ENCODE peak calls at places on chromosomes 4 and X, in four cellular contexts. One of them, this sample, is unnamed.

GRCh38 chr4:157706134-157706533 is 466.7 kb downstream of the GASK1B start:
- DNase-seq in fibroblast of the aortic adventitia: no peak
- DNase-seq in brain microvascular endothelial cell: no peak
- DNase-seq in AG10803: no peak
- DNase-seq in this sample: no peak

GRCh38 chr4:156924774-156925173 is 46.8 kb downstream of the PDGFC start:
- DNase-seq in fibroblast of the aortic adventitia: peak
- DNase-seq in brain microvascular endothelial cell: no peak
- DNase-seq in AG10803: no peak
- DNase-seq in this sample: no peak

GRCh38 chrX:16212436-16212835 is 45.2 kb downstream of the MAGEB17 start:
- DNase-seq in fibroblast of the aortic adventitia: peak
- DNase-seq in brain microvascular endothelial cell: peak
- DNase-seq in AG10803: no peak
- DNase-seq in this sample: peak

GRCh38 chr4:48681856-48682255 is 98.2 kb downstream of the FRYL start:
- DNase-seq in fibroblast of the aortic adventitia: peak
- DNase-seq in brain microvascular endothelial cell: no peak
- DNase-seq in AG10803: peak
- DNase-seq in this sample: peak

GRCh38 chrX:40142417-40142816 is 44.7 kb upstream of the BCOR start:
- DNase-seq in fibroblast of the aortic adventitia: no peak
- DNase-seq in brain microvascular endothelial cell: no peak
- DNase-seq in AG10803: no peak
- DNase-seq in this sample: no peak

GRCh38 chr4:38870098-38870850 is 2.7 kb downstream of the FAM114A1 start:
- DNase-seq in fibroblast of the aortic adventitia: peak
- DNase-seq in brain microvascular endothelial cell: no peak
- DNase-seq in AG10803: peak
- DNase-seq in this sample: peak

GRCh38 chrX:128800138-128800537 is 723.2 kb downstream of the SMARCA1 start:
- DNase-seq in fibroblast of the aortic adventitia: no peak
- DNase-seq in brain microvascular endothelial cell: no peak
- DNase-seq in AG10803: no peak
- DNase-seq in this sample: no peak

GRCh38 chr4:38717604-38718003 is 53.6 kb downstream of the KLF3 start:
- DNase-seq in fibroblast of the aortic adventitia: peak
- DNase-seq in brain microvascular endothelial cell: no peak
- DNase-seq in AG10803: peak
- DNase-seq in this sample: peak

GRCh38 chrX:133987188-133987587 is 1.8 kb upstream of the GPC3 start:
- DNase-seq in fibroblast of the aortic adventitia: no peak
- DNase-seq in brain microvascular endothelial cell: no peak
- DNase-seq in AG10803: no peak
- DNase-seq in this sample: no peak

GRCh38 chrX:31190221-31190975 is 118.6 kb upstream of the FTHL17 start:
- DNase-seq in fibroblast of the aortic adventitia: no peak
- DNase-seq in brain microvascular endothelial cell: no peak
- DNase-seq in AG10803: no peak
- DNase-seq in this sample: no peak

GRCh38 chrX:9542106-9542764 is 77.4 kb downstream of the TBL1X start:
- DNase-seq in fibroblast of the aortic adventitia: peak
- DNase-seq in brain microvascular endothelial cell: no peak
- DNase-seq in AG10803: no peak
- DNase-seq in this sample: no peak

GRCh38 chrX:15678339-15678738 is 13.7 kb upstream of the CLTRN start:
- DNase-seq in fibroblast of the aortic adventitia: peak
- DNase-seq in brain microvascular endothelial cell: no peak
- DNase-seq in AG10803: no peak
- DNase-seq in this sample: peak

GRCh38 chrX:83934220-83934619 is 73.3 kb downstream of the CYLC1 start:
- DNase-seq in fibroblast of the aortic adventitia: no peak
- DNase-seq in brain microvascular endothelial cell: no peak
- DNase-seq in AG10803: no peak
- DNase-seq in this sample: no peak

GRCh38 chrX:153933751-153934472 is 925 bp downstream of the NAA10 start:
- DNase-seq in fibroblast of the aortic adventitia: peak
- DNase-seq in brain microvascular endothelial cell: peak
- DNase-seq in AG10803: peak
- DNase-seq in this sample: peak

GRCh38 chr4:181548873-181549541 is 694.2 kb upstream of the TENM3 start:
- DNase-seq in fibroblast of the aortic adventitia: peak
- DNase-seq in brain microvascular endothelial cell: peak
- DNase-seq in AG10803: peak
- DNase-seq in this sample: peak

GRCh38 chr4:127251423-127251822 is 381.3 kb upstream of the INTU start:
- DNase-seq in fibroblast of the aortic adventitia: peak
- DNase-seq in brain microvascular endothelial cell: no peak
- DNase-seq in AG10803: peak
- DNase-seq in this sample: peak

GRCh38 chr4:56410247-56410646 is 23.0 kb upstream of the AASDH start:
- DNase-seq in fibroblast of the aortic adventitia: peak
- DNase-seq in brain microvascular endothelial cell: peak
- DNase-seq in AG10803: peak
- DNase-seq in this sample: peak

GRCh38 chrX:16445166-16445752 is 204.7 kb upstream of the S100G start:
- DNase-seq in fibroblast of the aortic adventitia: peak
- DNase-seq in brain microvascular endothelial cell: peak
- DNase-seq in AG10803: no peak
- DNase-seq in this sample: peak

GRCh38 chrX:1425381-1425780 is 27.3 kb downstream of the ASMTL start:
- DNase-seq in fibroblast of the aortic adventitia: no peak
- DNase-seq in brain microvascular endothelial cell: no peak
- DNase-seq in AG10803: no peak
- DNase-seq in this sample: no peak

GRCh38 chr4:184755278-184755677 is 21.4 kb upstream of the CENPU start:
- DNase-seq in fibroblast of the aortic adventitia: peak
- DNase-seq in brain microvascular endothelial cell: peak
- DNase-seq in AG10803: peak
- DNase-seq in this sample: peak

GRCh38 chr4:176236909-176237308 is 32.1 kb downstream of the ASB5 start:
- DNase-seq in fibroblast of the aortic adventitia: peak
- DNase-seq in brain microvascular endothelial cell: peak
- DNase-seq in AG10803: no peak
- DNase-seq in this sample: peak

GRCh38 chr4:2935762-2936743 is 27.2 kb downstream of the NOP14 start:
- DNase-seq in fibroblast of the aortic adventitia: peak
- DNase-seq in brain microvascular endothelial cell: peak
- DNase-seq in AG10803: no peak
- DNase-seq in this sample: peak

GRCh38 chr4:135256111-135256510 is 1054.5 kb upstream of the PABPC4L start:
- DNase-seq in fibroblast of the aortic adventitia: peak
- DNase-seq in brain microvascular endothelial cell: peak
- DNase-seq in AG10803: no peak
- DNase-seq in this sample: no peak

GRCh38 chr4:109123952-109124351 is 178.5 kb downstream of the COL25A1 start:
- DNase-seq in fibroblast of the aortic adventitia: no peak
- DNase-seq in brain microvascular endothelial cell: no peak
- DNase-seq in AG10803: no peak
- DNase-seq in this sample: no peak

GRCh38 chrX:8726031-8726652 is 5.8 kb downstream of the ANOS1 start:
- DNase-seq in fibroblast of the aortic adventitia: no peak
- DNase-seq in brain microvascular endothelial cell: no peak
- DNase-seq in AG10803: no peak
- DNase-seq in this sample: peak

GRCh38 chr4:2340272-2341061 is 78.0 kb downstream of the ZFYVE28 start:
- DNase-seq in fibroblast of the aortic adventitia: no peak
- DNase-seq in brain microvascular endothelial cell: no peak
- DNase-seq in AG10803: no peak
- DNase-seq in this sample: no peak

GRCh38 chr4:98653890-98654867 is 4.2 kb downstream of the TSPAN5 start:
- DNase-seq in fibroblast of the aortic adventitia: peak
- DNase-seq in brain microvascular endothelial cell: peak
- DNase-seq in AG10803: peak
- DNase-seq in this sample: peak

GRCh38 chr4:183328832-183329231 is 6.6 kb upstream of the CLDN24 start:
- DNase-seq in fibroblast of the aortic adventitia: peak
- DNase-seq in brain microvascular endothelial cell: peak
- DNase-seq in AG10803: no peak
- DNase-seq in this sample: no peak

GRCh38 chrX:14641681-14642655 is 112.6 kb downstream of the GLRA2 start:
- DNase-seq in fibroblast of the aortic adventitia: no peak
- DNase-seq in brain microvascular endothelial cell: no peak
- DNase-seq in AG10803: no peak
- DNase-seq in this sample: no peak

GRCh38 chr4:26454961-26455360 is 35.3 kb downstream of the CCKAR start:
- DNase-seq in fibroblast of the aortic adventitia: no peak
- DNase-seq in brain microvascular endothelial cell: no peak
- DNase-seq in AG10803: no peak
- DNase-seq in this sample: no peak

GRCh38 chr4:6560416-6561172 is 14.4 kb upstream of the MAN2B2 start:
- DNase-seq in fibroblast of the aortic adventitia: peak
- DNase-seq in brain microvascular endothelial cell: peak
- DNase-seq in AG10803: peak
- DNase-seq in this sample: peak

GRCh38 chr4:6561706-6562371 is 13.2 kb upstream of the MAN2B2 start:
- DNase-seq in fibroblast of the aortic adventitia: no peak
- DNase-seq in brain microvascular endothelial cell: no peak
- DNase-seq in AG10803: no peak
- DNase-seq in this sample: no peak

GRCh38 chr4:6561173-6561516 is 13.8 kb upstream of the MAN2B2 start:
- DNase-seq in fibroblast of the aortic adventitia: no peak
- DNase-seq in brain microvascular endothelial cell: peak
- DNase-seq in AG10803: peak
- DNase-seq in this sample: no peak

GRCh38 chr4:6563935-6564645 is 10.9 kb upstream of the MAN2B2 start:
- DNase-seq in fibroblast of the aortic adventitia: no peak
- DNase-seq in brain microvascular endothelial cell: no peak
- DNase-seq in AG10803: no peak
- DNase-seq in this sample: no peak

GRCh38 chr4:6562931-6563901 is 11.8 kb upstream of the MAN2B2 start:
- DNase-seq in fibroblast of the aortic adventitia: no peak
- DNase-seq in brain microvascular endothelial cell: no peak
- DNase-seq in AG10803: peak
- DNase-seq in this sample: no peak
- H3K4me3 ChIP-seq in fibroblast of the aortic adventitia: peak
- H3K4me3 ChIP-seq in brain microvascular endothelial cell: peak
- H3K4me3 ChIP-seq in AG10803: peak
- H3K4me3 ChIP-seq in this sample: no peak

DNA sequence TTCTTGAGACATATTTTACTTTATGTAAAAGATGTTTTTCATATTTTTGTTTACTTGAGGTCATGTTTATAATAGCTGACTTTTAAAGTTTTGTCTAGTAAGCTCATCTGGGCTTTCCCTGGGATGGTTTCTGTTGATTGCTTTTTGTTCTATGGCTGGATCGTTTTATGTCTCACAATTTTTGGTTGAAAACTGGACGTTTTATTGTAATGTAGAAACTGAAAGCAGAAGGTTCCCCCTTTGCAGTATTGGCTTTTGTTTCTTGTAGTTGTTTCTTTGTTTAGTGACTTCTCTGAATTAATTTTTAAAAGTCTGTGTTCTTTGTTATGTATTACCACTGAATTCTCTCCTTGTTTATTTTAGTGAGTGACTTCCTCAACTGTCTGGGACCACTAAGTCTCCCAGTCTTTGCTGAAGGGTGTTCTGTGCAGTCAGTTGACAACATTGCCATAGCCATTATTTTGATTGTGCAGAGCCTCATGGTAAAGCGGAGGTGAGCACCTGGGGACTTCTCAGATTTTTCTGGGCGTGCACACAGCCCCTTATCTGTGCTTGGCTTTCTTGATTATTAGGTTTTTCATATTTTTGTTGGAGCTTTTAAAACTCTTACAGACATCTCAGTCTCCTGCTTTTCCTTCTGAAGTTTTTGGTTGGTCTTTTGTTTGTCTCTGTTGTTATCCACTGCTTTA is 31.0 kb downstream of the KDM6A start:
- DNase-seq in fibroblast of the aortic adventitia: no peak
- DNase-seq in brain microvascular endothelial cell: no peak
- DNase-seq in AG10803: no peak
- DNase-seq in this sample: no peak
- H3K4me3 ChIP-seq in fibroblast of the aortic adventitia: no peak
- H3K4me3 ChIP-seq in brain microvascular endothelial cell: no peak
- H3K4me3 ChIP-seq in AG10803: no peak
- H3K4me3 ChIP-seq in this sample: no peak

GRCh38 chr4:53620956-53621355 is 29.7 kb upstream of the LNX1 start:
- DNase-seq in fibroblast of the aortic adventitia: no peak
- DNase-seq in brain microvascular endothelial cell: no peak
- DNase-seq in AG10803: no peak
- DNase-seq in this sample: peak

GRCh38 chr4:53617101-53617680 is 25.9 kb upstream of the LNX1 start:
- DNase-seq in fibroblast of the aortic adventitia: no peak
- DNase-seq in brain microvascular endothelial cell: no peak
- DNase-seq in AG10803: no peak
- DNase-seq in this sample: no peak

GRCh38 chr4:53616219-53616618 is 24.9 kb upstream of the LNX1 start:
- DNase-seq in fibroblast of the aortic adventitia: no peak
- DNase-seq in brain microvascular endothelial cell: no peak
- DNase-seq in AG10803: no peak
- DNase-seq in this sample: no peak

GRCh38 chr4:53618321-53618720 is 27.0 kb upstream of the LNX1 start:
- DNase-seq in fibroblast of the aortic adventitia: no peak
- DNase-seq in brain microvascular endothelial cell: no peak
- DNase-seq in AG10803: no peak
- DNase-seq in this sample: no peak

DNA sequence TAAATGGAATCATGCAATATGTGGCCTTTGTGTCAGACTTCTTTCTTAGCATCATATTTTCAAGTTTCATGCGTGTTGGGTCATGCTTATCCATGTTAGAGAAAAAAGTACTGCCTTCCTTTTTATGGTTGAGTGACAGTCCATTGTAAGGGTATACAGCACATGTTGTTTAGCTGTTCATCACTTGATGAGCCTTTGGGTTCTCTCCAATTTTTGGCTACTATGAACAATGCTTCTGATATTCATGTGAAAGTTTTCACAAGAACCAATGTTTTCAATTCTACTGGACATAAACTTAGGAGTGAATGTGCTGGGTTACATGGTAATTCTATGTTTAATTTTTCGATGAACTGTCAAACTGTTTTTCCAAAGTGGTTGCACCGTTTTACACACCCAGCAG is 28.1 kb upstream of the LNX1 start:
- DNase-seq in fibroblast of the aortic adventitia: peak
- DNase-seq in brain microvascular endothelial cell: no peak
- DNase-seq in AG10803: peak
- DNase-seq in this sample: peak
- H3K4me3 ChIP-seq in fibroblast of the aortic adventitia: no peak
- H3K4me3 ChIP-seq in brain microvascular endothelial cell: no peak
- H3K4me3 ChIP-seq in AG10803: no peak
- H3K4me3 ChIP-seq in this sample: no peak

DNA sequence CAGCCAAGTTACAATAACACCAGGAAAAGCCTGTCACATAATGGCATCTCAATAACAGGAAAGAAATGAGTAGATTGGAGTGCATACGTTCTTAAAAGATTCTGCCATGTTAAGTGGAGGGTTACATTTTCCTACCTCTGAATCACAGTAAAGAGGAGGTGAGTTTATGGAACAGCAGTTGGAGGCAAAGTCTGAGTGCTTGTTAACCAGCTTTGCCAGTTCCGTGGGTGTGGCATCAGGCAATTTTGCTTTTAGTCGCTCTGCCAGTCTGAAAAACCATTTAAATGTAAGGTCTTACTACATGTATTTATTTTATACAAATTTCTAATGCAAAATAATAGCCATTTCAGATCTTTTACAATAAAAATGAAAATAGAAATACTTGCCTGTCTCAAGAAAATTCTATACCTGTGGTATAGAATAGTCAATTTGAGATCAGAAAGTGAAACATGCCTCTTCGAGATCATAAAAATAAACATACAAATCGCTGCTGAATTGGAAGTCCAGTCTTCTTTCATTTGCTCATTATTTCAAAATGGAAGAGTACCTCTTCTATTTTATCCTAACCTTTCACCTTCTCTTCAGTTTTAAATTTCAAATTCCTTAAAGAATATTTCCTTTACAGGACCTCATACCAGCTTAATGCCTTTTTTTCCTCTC is 31.4 kb downstream of the GC start:
- DNase-seq in fibroblast of the aortic adventitia: no peak
- DNase-seq in brain microvascular endothelial cell: no peak
- DNase-seq in AG10803: no peak
- DNase-seq in this sample: no peak
- H3K4me3 ChIP-seq in fibroblast of the aortic adventitia: no peak
- H3K4me3 ChIP-seq in brain microvascular endothelial cell: no peak
- H3K4me3 ChIP-seq in AG10803: no peak
- H3K4me3 ChIP-seq in this sample: no peak

This sample was measured in fibroblast of mammary gland.